ENCODE peak calls at places on chromosomes 3 and 15, in five cellular contexts. One of them, this sample, is unnamed.

GRCh38 chr3:119428538-119428937 is 34.9 kb downstream of the TMEM39A start:
- DNase-seq in tibial artery: no peak
- DNase-seq in aorta: no peak
- DNase-seq in adrenal gland: no peak
- DNase-seq in sigmoid colon: no peak
- DNase-seq in this sample: no peak

GRCh38 chr3:156716105-156716862 is 41.9 kb downstream of the TIPARP start:
- DNase-seq in tibial artery: no peak
- DNase-seq in aorta: no peak
- DNase-seq in adrenal gland: no peak
- DNase-seq in sigmoid colon: no peak
- DNase-seq in this sample: no peak

GRCh38 chr3:94704467-94704866 is 641.6 kb downstream of the NSUN3 start:
- DNase-seq in sigmoid colon: no peak
- DNase-seq in aorta: no peak
- DNase-seq in adrenal gland: no peak
- DNase-seq in tibial artery: no peak
- DNase-seq in this sample: no peak

GRCh38 chr3:183265157-183265642 is 12.1 kb downstream of the B3GNT5 start:
- DNase-seq in tibial artery: no peak
- DNase-seq in adrenal gland: no peak
- DNase-seq in aorta: peak; percentile 68
- DNase-seq in sigmoid colon: peak; percentile 68
- DNase-seq in this sample: no peak

GRCh38 chr3:69273895-69274294 is 112.0 kb downstream of the FRMD4B start:
- DNase-seq in tibial artery: no peak
- DNase-seq in adrenal gland: no peak
- DNase-seq in aorta: no peak
- DNase-seq in sigmoid colon: no peak
- DNase-seq in this sample: no peak

GRCh38 chr3:50211930-50212329 is 6.9 kb downstream of the SLC38A3 start:
- DNase-seq in tibial artery: no peak
- DNase-seq in sigmoid colon: no peak
- DNase-seq in adrenal gland: no peak
- DNase-seq in aorta: no peak
- DNase-seq in this sample: no peak

GRCh38 chr3:161540594-161540993 is 44.0 kb downstream of the OTOL1 start:
- DNase-seq in adrenal gland: no peak
- DNase-seq in tibial artery: no peak
- DNase-seq in sigmoid colon: no peak
- DNase-seq in aorta: no peak
- DNase-seq in this sample: no peak

GRCh38 chr15:66766282-66767228 is 64.5 kb downstream of the SMAD6 start:
- DNase-seq in aorta: peak; percentile 23
- DNase-seq in sigmoid colon: peak; percentile 4
- DNase-seq in tibial artery: no peak
- DNase-seq in adrenal gland: no peak
- DNase-seq in this sample: peak; percentile 4

GRCh38 chr15:42736793-42737528 is at the start of gene CDAN1:
- DNase-seq in tibial artery: peak; percentile 87
- DNase-seq in sigmoid colon: peak; percentile 97
- DNase-seq in adrenal gland: peak; percentile 93
- DNase-seq in aorta: peak; percentile 95
- DNase-seq in this sample: peak; percentile 97

GRCh38 chr3:72274511-72275295 is 489.8 kb upstream of the PROK2 start:
- DNase-seq in tibial artery: peak; percentile 67
- DNase-seq in aorta: no peak
- DNase-seq in sigmoid colon: peak; percentile 82
- DNase-seq in adrenal gland: no peak
- DNase-seq in this sample: no peak

GRCh38 chr15:55965091-55965490 is 28.3 kb downstream of the NEDD4 start:
- DNase-seq in aorta: no peak
- DNase-seq in tibial artery: no peak
- DNase-seq in adrenal gland: no peak
- DNase-seq in sigmoid colon: no peak
- DNase-seq in this sample: no peak

GRCh38 chr15:71921191-71921590 is 110.8 kb downstream of the NR2E3 start:
- DNase-seq in tibial artery: no peak
- DNase-seq in adrenal gland: no peak
- DNase-seq in aorta: no peak
- DNase-seq in sigmoid colon: no peak
- DNase-seq in this sample: no peak

GRCh38 chr3:52433328-52434060 is 11.4 kb downstream of the SEMA3G start:
- DNase-seq in sigmoid colon: peak; percentile 34
- DNase-seq in tibial artery: no peak
- DNase-seq in aorta: no peak
- DNase-seq in adrenal gland: no peak
- DNase-seq in this sample: peak; percentile 23

GRCh38 chr15:75455424-75455981 is 4.0 kb upstream of the SIN3A start:
- DNase-seq in sigmoid colon: peak; percentile 92
- DNase-seq in adrenal gland: peak; percentile 91
- DNase-seq in tibial artery: peak; percentile 90
- DNase-seq in aorta: peak; percentile 94
- DNase-seq in this sample: peak; percentile 95

GRCh38 chr15:39125904-39126303 is 455.0 kb upstream of the THBS1 start:
- DNase-seq in adrenal gland: no peak
- DNase-seq in aorta: no peak
- DNase-seq in sigmoid colon: no peak
- DNase-seq in tibial artery: no peak
- DNase-seq in this sample: no peak

GRCh38 chr15:59186501-59186900 is 20.1 kb upstream of the LDHAL6B start:
- DNase-seq in sigmoid colon: no peak
- DNase-seq in aorta: no peak
- DNase-seq in adrenal gland: no peak
- DNase-seq in tibial artery: no peak
- DNase-seq in this sample: no peak

GRCh38 chr3:182668541-182668940 is 124.8 kb upstream of the ATP11B start:
- DNase-seq in adrenal gland: no peak
- DNase-seq in aorta: no peak
- DNase-seq in tibial artery: no peak
- DNase-seq in sigmoid colon: no peak
- DNase-seq in this sample: no peak

GRCh38 chr3:8845641-8846040 is 76.2 kb upstream of the OXTR start:
- DNase-seq in aorta: no peak
- DNase-seq in adrenal gland: no peak
- DNase-seq in tibial artery: no peak
- DNase-seq in sigmoid colon: no peak
- DNase-seq in this sample: no peak

GRCh38 chr3:53219897-53220483 is 35.8 kb downstream of the TKT start:
- DNase-seq in tibial artery: peak; percentile 80
- DNase-seq in aorta: peak; percentile 90
- DNase-seq in sigmoid colon: peak; percentile 89
- DNase-seq in adrenal gland: peak; percentile 87
- DNase-seq in this sample: peak; percentile 92

GRCh38 chr3:108662141-108662738 is 72.7 kb downstream of the DZIP3 start:
- DNase-seq in adrenal gland: peak; percentile 31
- DNase-seq in tibial artery: no peak
- DNase-seq in aorta: no peak
- DNase-seq in sigmoid colon: no peak
- DNase-seq in this sample: no peak

GRCh38 chr3:53496984-53497383 is 2.6 kb downstream of the CACNA1D start:
- DNase-seq in aorta: no peak
- DNase-seq in tibial artery: no peak
- DNase-seq in adrenal gland: no peak
- DNase-seq in sigmoid colon: no peak
- DNase-seq in this sample: no peak

GRCh38 chr15:76903251-76903681 is 1.9 kb downstream of the SCAPER start:
- DNase-seq in adrenal gland: no peak
- DNase-seq in sigmoid colon: no peak
- DNase-seq in tibial artery: no peak
- DNase-seq in aorta: no peak
- DNase-seq in this sample: no peak

GRCh38 chr3:9310043-9310442 is 52.8 kb upstream of the THUMPD3 start:
- DNase-seq in tibial artery: no peak
- DNase-seq in sigmoid colon: no peak
- DNase-seq in adrenal gland: no peak
- DNase-seq in aorta: no peak
- DNase-seq in this sample: no peak

GRCh38 chr15:66748320-66748779 is 46.3 kb downstream of the SMAD6 start:
- DNase-seq in sigmoid colon: no peak
- DNase-seq in aorta: no peak
- DNase-seq in tibial artery: no peak
- DNase-seq in adrenal gland: no peak
- DNase-seq in this sample: no peak

GRCh38 chr3:122583770-122584169 is 6.3 kb downstream of the PARP15 start:
- DNase-seq in aorta: no peak
- DNase-seq in tibial artery: no peak
- DNase-seq in sigmoid colon: no peak
- DNase-seq in adrenal gland: no peak
- DNase-seq in this sample: no peak

GRCh38 chr3:152574461-152575079 is 260.4 kb upstream of the P2RY1 start:
- DNase-seq in adrenal gland: peak; percentile 36
- DNase-seq in sigmoid colon: no peak
- DNase-seq in tibial artery: peak; percentile 66
- DNase-seq in aorta: peak; percentile 59
- DNase-seq in this sample: no peak

DNA sequence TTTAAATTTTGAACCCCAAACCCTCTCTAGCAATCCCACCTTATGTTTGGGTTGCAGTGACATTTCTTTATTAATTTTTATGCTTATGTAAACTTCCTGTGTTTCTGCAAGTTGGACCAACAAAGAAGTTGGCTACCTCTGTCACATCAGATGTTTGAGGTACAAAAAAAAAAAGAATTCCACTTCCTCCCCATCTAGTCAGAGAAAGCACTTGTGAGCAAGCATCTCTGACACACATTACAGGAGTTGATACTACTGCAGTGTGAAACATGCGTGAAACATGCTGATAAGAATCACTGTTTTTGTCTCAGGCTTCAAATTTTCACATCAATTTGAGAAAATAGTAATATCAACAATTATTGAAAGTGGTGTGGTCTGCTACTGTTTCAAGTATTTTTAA is 1.3 kb downstream of the SCAANT1 start:
- DNase-seq in tibial artery: no peak
- DNase-seq in aorta: no peak
- DNase-seq in sigmoid colon: no peak
- DNase-seq in adrenal gland: no peak
- DNase-seq in this sample: no peak
- H3K4me3 ChIP-seq in tibial artery: peak overlapping the region; percentile 84
- H3K4me3 ChIP-seq in aorta: no peak overlapping the region
- H3K4me3 ChIP-seq in sigmoid colon: no peak overlapping the region
- H3K4me3 ChIP-seq in adrenal gland: no peak overlapping the region
- H3K4me3 ChIP-seq in this sample: no peak overlapping the region

GRCh38 chr15:57663262-57663661 is 43.3 kb upstream of the POLR2M start:
- DNase-seq in tibial artery: no peak
- DNase-seq in aorta: no peak
- DNase-seq in adrenal gland: no peak
- DNase-seq in sigmoid colon: no peak
- DNase-seq in this sample: no peak

GRCh38 chr15:57668074-57668473 is 38.4 kb upstream of the POLR2M start:
- DNase-seq in aorta: no peak
- DNase-seq in tibial artery: no peak
- DNase-seq in sigmoid colon: no peak
- DNase-seq in adrenal gland: no peak
- DNase-seq in this sample: no peak

GRCh38 chr15:57665939-57666338 is 40.6 kb upstream of the POLR2M start:
- DNase-seq in aorta: no peak
- DNase-seq in sigmoid colon: no peak
- DNase-seq in adrenal gland: peak; percentile 35
- DNase-seq in tibial artery: no peak
- DNase-seq in this sample: no peak

GRCh38 chr15:57665187-57665586 is 41.3 kb upstream of the POLR2M start:
- DNase-seq in tibial artery: no peak
- DNase-seq in aorta: no peak
- DNase-seq in sigmoid colon: no peak
- DNase-seq in adrenal gland: no peak
- DNase-seq in this sample: no peak

DNA sequence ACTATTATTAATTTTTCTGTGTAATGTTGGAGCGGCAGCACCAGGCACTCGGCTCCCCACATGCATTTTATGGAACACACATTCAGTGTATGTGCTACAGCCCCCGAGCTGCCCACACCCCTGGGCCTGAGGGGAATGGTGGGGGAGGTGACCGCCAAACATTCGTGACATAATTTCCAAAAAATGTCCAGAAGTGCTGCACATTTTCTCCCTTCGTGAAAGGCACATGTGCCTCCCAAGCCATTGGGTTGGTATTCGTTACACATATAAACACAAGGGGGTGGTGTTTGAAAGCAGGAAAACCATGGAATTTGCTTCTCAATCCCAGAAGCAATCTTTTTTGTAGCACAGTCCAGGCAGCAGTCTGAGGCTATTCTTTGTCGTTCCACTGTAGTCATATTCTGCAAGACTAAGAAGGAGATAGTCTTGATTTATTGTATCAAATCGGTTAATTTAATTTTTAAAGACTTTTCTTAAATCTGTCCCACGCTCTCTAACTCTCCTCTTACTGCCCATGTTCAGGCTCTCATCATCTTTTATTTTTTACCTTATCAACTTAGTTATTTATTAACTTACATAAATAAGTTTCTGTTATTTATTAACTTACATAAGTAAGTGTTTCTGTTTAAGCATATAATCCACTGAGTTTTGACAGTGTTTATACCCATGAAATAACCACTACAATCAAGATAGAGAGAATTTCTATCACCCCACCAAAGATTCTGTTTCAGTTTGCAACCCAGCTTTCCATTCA is 39.2 kb upstream of the POLR2M start:
- DNase-seq in aorta: no peak
- DNase-seq in sigmoid colon: no peak
- DNase-seq in tibial artery: no peak
- DNase-seq in adrenal gland: no peak
- DNase-seq in this sample: no peak
- H3K4me3 ChIP-seq in aorta: no peak overlapping the region
- H3K4me3 ChIP-seq in sigmoid colon: no peak overlapping the region
- H3K4me3 ChIP-seq in tibial artery: no peak overlapping the region
- H3K4me3 ChIP-seq in adrenal gland: no peak overlapping the region
- H3K4me3 ChIP-seq in this sample: no peak overlapping the region

GRCh38 chr3:197027896-197028710 is 1.5 kb downstream of the MELTF start:
- DNase-seq in adrenal gland: no peak
- DNase-seq in tibial artery: no peak
- DNase-seq in sigmoid colon: no peak
- DNase-seq in aorta: peak; percentile 53
- DNase-seq in this sample: no peak
- H3K4me3 ChIP-seq in adrenal gland: no peak overlapping the region
- H3K4me3 ChIP-seq in tibial artery: peak overlapping the region; percentile 36
- H3K4me3 ChIP-seq in sigmoid colon: peak overlapping the region; percentile 59
- H3K4me3 ChIP-seq in aorta: no peak overlapping the region
- H3K4me3 ChIP-seq in this sample: no peak overlapping the region

DNA sequence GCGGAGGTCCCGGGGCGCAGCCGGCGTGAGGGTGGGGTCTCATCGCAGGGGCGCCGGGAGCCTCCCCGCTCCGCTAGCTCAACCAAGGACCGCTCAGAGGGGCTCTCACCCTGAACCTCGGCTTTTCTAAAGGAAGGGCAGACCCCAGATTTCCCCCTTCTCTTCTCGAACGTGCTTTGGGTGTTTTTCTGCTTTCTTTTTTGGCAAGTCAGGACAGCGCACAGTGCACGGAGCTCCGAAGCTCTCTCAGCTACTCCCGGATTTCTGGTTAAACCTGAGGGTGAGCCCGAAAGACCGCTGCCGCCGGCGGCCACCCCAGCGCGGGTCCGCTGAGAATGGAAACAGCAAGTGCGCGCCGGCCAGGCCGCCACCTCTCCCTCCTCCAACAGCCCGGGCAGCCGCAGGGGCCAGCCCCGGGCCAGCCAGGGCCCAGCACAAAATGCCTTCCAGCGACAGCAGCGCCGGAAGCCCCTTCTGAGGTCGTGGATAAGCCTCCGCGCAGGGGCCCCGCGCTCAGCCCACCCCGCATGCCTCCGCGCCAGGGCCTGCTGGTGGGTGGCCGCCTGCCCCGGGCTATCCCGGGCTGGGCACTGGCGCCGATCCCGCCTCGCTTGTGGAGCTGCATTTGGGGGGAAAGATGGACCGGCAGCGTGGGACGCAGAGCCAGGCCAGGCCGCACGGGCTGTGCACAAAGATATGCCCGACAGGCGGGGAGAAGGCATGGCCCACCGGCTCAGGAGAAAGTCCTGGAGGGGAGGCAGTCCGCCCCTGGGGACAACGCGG is 8.2 kb upstream of the OCA2 start:
- DNase-seq in sigmoid colon: peak; percentile 57
- DNase-seq in aorta: no peak
- DNase-seq in adrenal gland: no peak
- DNase-seq in tibial artery: peak; percentile 23
- DNase-seq in this sample: peak; percentile 68
- H3K4me3 ChIP-seq in sigmoid colon: peak overlapping the region; percentile 50
- H3K4me3 ChIP-seq in aorta: peak overlapping the region; percentile 60
- H3K4me3 ChIP-seq in adrenal gland: no peak overlapping the region
- H3K4me3 ChIP-seq in tibial artery: peak overlapping the region; percentile 56
- H3K4me3 ChIP-seq in this sample: peak overlapping the region; percentile 57

This sample was measured in upper lobe of right lung.